ENCODE peak calls at places on chromosomes 1 and 21, in seven cellular contexts. V is prostate gland, G is GM12891, C is adrenal gland, J is breast epithelium, N is K562, F is testis. R is an unnamed sample.

GRCh38 chr1:186492531-186493291 is 31.8 kb upstream of the PDC start:
- DNase-seq in V (no peak), G (no peak), C (no peak), J (no peak), N (no peak), F (no peak), R (no peak)

GRCh38 chr21:22758478-22758877 is 1760.3 kb downstream of the NCAM2 start:
- DNase-seq in V (no peak), G (no peak), C (no peak), J (no peak), N (no peak), F (no peak), R (no peak)

GRCh38 chr1:50368179-50369007 is 54.9 kb downstream of the DMRTA2 start:
- DNase-seq in V (peak; percentile 20), G (peak; percentile 31), C (no peak), J (no peak), N (peak; percentile 77), F (peak; percentile 72), R (peak; percentile 47)

GRCh38 chr1:226657788-226658537 is 81.1 kb downstream of the ITPKB start:
- DNase-seq in V (peak; percentile 88), G (no peak), C (no peak), J (peak; percentile 62), N (no peak), F (no peak), R (no peak)

GRCh38 chr1:234495231-234495990 is 16.4 kb upstream of the TARBP1 start:
- DNase-seq in V (no peak), G (no peak), C (no peak), J (no peak), N (no peak), F (no peak), R (no peak)

GRCh38 chr1:10973956-10974881 is 38.2 kb upstream of the TARDBP start:
- DNase-seq in V (no peak), G (no peak), C (no peak), J (no peak), N (no peak), F (no peak), R (no peak)

GRCh38 chr1:152481869-152482664 is 28.5 kb upstream of the LCE5A start:
- DNase-seq in V (no peak), G (no peak), C (no peak), J (no peak), N (no peak), F (no peak), R (no peak)

GRCh38 chr1:162110910-162111309 is 41.4 kb downstream of the NOS1AP start:
- DNase-seq in V (no peak), G (no peak), C (no peak), J (no peak), N (no peak), F (no peak), R (no peak)

GRCh38 chr1:29981586-29982239 is 741.7 kb downstream of the MATN1 start:
- DNase-seq in V (no peak), G (no peak), C (no peak), J (no peak), N (no peak), F (no peak), R (no peak)

GRCh38 chr1:3922851-3923250 is 22.8 kb upstream of the C1orf174 start:
- DNase-seq in V (no peak), G (no peak), C (no peak), J (no peak), N (no peak), F (no peak), R (no peak)

GRCh38 chr1:44648514-44649250 is 25.6 kb downstream of the TMEM53 start:
- DNase-seq in V (no peak), G (no peak), C (no peak), J (no peak), N (no peak), F (no peak), R (no peak)

GRCh38 chr1:33342041-33342723 is 21.3 kb upstream of the A3GALT2 start:
- DNase-seq in V (peak; percentile 91), G (no peak), C (peak; percentile 45), J (peak; percentile 79), N (no peak), F (peak; percentile 56), R (no peak)

GRCh38 chr1:42931911-42932422 is 26.7 kb downstream of the SLC2A1 start:
- DNase-seq in V (peak; percentile 69), G (peak; percentile 90), C (peak; percentile 42), J (peak; percentile 72), N (peak; percentile 51), F (no peak), R (peak; percentile 61)

GRCh38 chr1:152185544-152186391 is 26.7 kb upstream of the RPTN start:
- DNase-seq in V (peak; percentile 55), G (peak; percentile 25), C (peak; percentile 49), J (no peak), N (peak; percentile 68), F (peak; percentile 54), R (peak; percentile 46)

GRCh38 chr1:6316240-6317100 is 55.6 kb upstream of the GPR153 start:
- DNase-seq in V (no peak), G (no peak), C (no peak), J (no peak), N (no peak), F (no peak), R (no peak)

GRCh38 chr1:101507547-101507971 is 270.7 kb downstream of the S1PR1 start:
- DNase-seq in V (no peak), G (no peak), C (no peak), J (no peak), N (no peak), F (no peak), R (no peak)

GRCh38 chr1:21436488-21437340 is 3.2 kb upstream of the NBPF3 start:
- DNase-seq in V (no peak), G (no peak), C (no peak), J (no peak), N (peak; percentile 29), F (no peak), R (no peak)

GRCh38 chr1:42844592-42845140 is 1.7 kb upstream of the ZNF691 start:
- DNase-seq in V (no peak), G (no peak), C (no peak), J (no peak), N (no peak), F (no peak), R (no peak)

GRCh38 chr1:108747128-108747827 is 804 bp downstream of the STXBP3 start:
- DNase-seq in V (peak; percentile 79), G (no peak), C (peak; percentile 90), J (peak; percentile 73), N (peak; percentile 67), F (peak; percentile 92), R (peak; percentile 91)

GRCh38 chr1:224675589-224675988 is 59.5 kb downstream of the CNIH3 start:
- DNase-seq in V (no peak), G (peak; percentile 12), C (no peak), J (no peak), N (no peak), F (no peak), R (no peak)

GRCh38 chr1:215567491-215568286 is 585 bp downstream of the KCTD3 start:
- DNase-seq in V (peak; percentile 44), G (peak; percentile 50), C (peak; percentile 61), J (no peak), N (peak; percentile 56), F (peak; percentile 65), R (peak; percentile 79)

GRCh38 chr1:170680428-170680827 is 16.5 kb downstream of the PRRX1 start:
- DNase-seq in V (no peak), G (no peak), C (no peak), J (no peak), N (no peak), F (no peak), R (no peak)

GRCh38 chr1:115135681-115136080 is 46.4 kb upstream of the TSPAN2 start:
- DNase-seq in V (no peak), G (no peak), C (no peak), J (no peak), N (no peak), F (no peak), R (no peak)

GRCh38 chr1:229558460-229559335 is at the start of gene ABCB10:
- DNase-seq in V (peak; percentile 94), G (peak; percentile 88), C (peak; percentile 96), J (peak; percentile 91), N (peak; percentile 97), F (peak; percentile 97), R (peak; percentile 98)

GRCh38 chr1:229557214-229557850 is 1.2 kb downstream of the ABCB10 start:
- DNase-seq in V (no peak), G (peak; percentile 37), C (no peak), J (no peak), N (no peak), F (no peak), R (peak; percentile 52)

GRCh38 chr1:229554886-229555621 is 3.5 kb downstream of the ABCB10 start:
- DNase-seq in V (no peak), G (no peak), C (no peak), J (no peak), N (peak; percentile 93), F (no peak), R (peak; percentile 100)

GRCh38 chr1:229556551-229556950 is 2.0 kb downstream of the ABCB10 start:
- DNase-seq in V (no peak), G (no peak), C (no peak), J (no peak), N (no peak), F (no peak), R (peak; percentile 77)

GRCh38 chr1:229557913-229558414 is 543 bp downstream of the ABCB10 start:
- DNase-seq in V (peak; percentile 23), G (peak; percentile 42), C (peak; percentile 21), J (no peak), N (peak; percentile 63), F (peak; percentile 45), R (peak; percentile 78)
- TF ChIP-seq POLR2A in V (no peak), G (no peak), C (no peak), J (no peak), N (no peak), F (no peak), R (no peak)

GRCh38 chr1:119380983-119381662 is 12.5 kb downstream of the HAO2 start:
- DNase-seq in V (no peak), G (no peak), C (no peak), J (no peak), N (no peak), F (no peak), R (no peak)
- TF ChIP-seq POLR2A in V (no peak), G (no peak), C (no peak), J (no peak), N (no peak), F (no peak), R (no peak)

GRCh38 chr1:9417695-9418094 is 121.6 kb upstream of the SLC25A33 start:
- DNase-seq in V (no peak), G (no peak), C (no peak), J (no peak), N (no peak), F (no peak), R (no peak)
- TF ChIP-seq POLR2A in V (no peak), G (no peak), C (no peak), J (no peak), N (no peak), F (no peak), R (no peak)

DNA sequence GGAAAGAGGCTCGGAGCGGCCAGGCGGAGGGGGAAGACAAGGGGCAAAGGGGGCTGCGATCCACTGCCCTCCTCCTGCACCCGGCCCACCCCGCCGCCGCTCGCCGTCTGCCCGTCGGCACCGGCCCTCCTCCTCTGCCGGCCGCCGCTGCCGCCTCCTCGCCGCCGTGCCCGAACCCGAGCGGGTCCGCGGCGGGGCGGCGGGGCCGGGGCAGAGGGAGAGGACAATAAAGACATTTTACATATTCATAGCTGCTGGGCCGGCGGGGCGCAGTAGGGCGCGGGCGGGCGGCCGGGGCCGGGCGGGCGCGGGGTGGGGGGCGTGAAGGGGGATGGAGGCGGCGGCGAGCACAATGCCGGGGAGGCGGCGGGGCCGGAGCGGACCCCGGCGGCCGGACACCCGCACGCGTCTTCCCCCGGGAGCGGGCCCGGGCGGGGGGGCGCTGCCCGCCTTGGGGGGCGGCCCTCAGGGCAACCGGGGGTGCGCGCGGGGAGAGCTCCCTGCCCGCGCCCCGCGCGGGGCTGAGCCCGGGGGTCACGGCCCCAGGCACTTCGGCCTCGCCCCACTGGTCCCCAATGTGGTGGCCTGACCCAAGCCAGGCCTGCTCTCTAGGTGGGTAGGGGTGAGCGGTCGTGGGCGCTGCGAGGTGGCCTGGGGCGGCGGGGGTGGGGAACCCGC is 579 bp downstream of the POU2F1 start:
- DNase-seq in V (peak; percentile 11), G (no peak), C (peak; percentile 26), J (no peak), N (peak; percentile 55), F (peak; percentile 17), R (peak; percentile 66)
- TF ChIP-seq POLR2A in V (no peak), G (no peak), C (no peak), J (no peak), N (no peak), F (no peak), R (no peak)